ENCODE peak calls at places on chromosome 10, in eight cellular contexts. One of them, this sample, is unnamed.

GRCh38 chr10:132232553-132232949 is 45.8 kb downstream of the DPYSL4 start:
- DNase-seq in naive thymus-derived CD8-positive, alpha-beta T cell: peak
- DNase-seq in iris pigment epithelial cell: no peak
- DNase-seq in cardiac muscle cell: no peak
- DNase-seq in frontal cortex: no peak
- DNase-seq in pulmonary artery endothelial cell: no peak
- DNase-seq in AG04450: no peak
- DNase-seq in NCI-H510A treated with DMSO at 0.1 percent for 48 hours: no peak
- DNase-seq in this sample: no peak

GRCh38 chr10:7410306-7410799 is 481 bp downstream of the SFMBT2 start:
- DNase-seq in pulmonary artery endothelial cell: no peak
- DNase-seq in iris pigment epithelial cell: peak
- DNase-seq in NCI-H510A treated with DMSO at 0.1 percent for 48 hours: no peak
- DNase-seq in frontal cortex: peak
- DNase-seq in cardiac muscle cell: peak
- DNase-seq in AG04450: no peak
- DNase-seq in naive thymus-derived CD8-positive, alpha-beta T cell: peak
- DNase-seq in this sample: no peak

GRCh38 chr10:26737730-26738129 is 40.2 kb downstream of the PDSS1 start:
- DNase-seq in NCI-H510A treated with DMSO at 0.1 percent for 48 hours: no peak
- DNase-seq in iris pigment epithelial cell: peak
- DNase-seq in pulmonary artery endothelial cell: no peak
- DNase-seq in frontal cortex: no peak
- DNase-seq in cardiac muscle cell: peak
- DNase-seq in AG04450: no peak
- DNase-seq in naive thymus-derived CD8-positive, alpha-beta T cell: no peak
- DNase-seq in this sample: peak

GRCh38 chr10:110433740-110434139 is 64.0 kb upstream of the DUSP5 start:
- DNase-seq in iris pigment epithelial cell: no peak
- DNase-seq in cardiac muscle cell: no peak
- DNase-seq in NCI-H510A treated with DMSO at 0.1 percent for 48 hours: no peak
- DNase-seq in pulmonary artery endothelial cell: no peak
- DNase-seq in naive thymus-derived CD8-positive, alpha-beta T cell: no peak
- DNase-seq in AG04450: no peak
- DNase-seq in frontal cortex: no peak
- DNase-seq in this sample: no peak

GRCh38 chr10:110597476-110597875 is 30.0 kb downstream of the SMC3 start:
- DNase-seq in iris pigment epithelial cell: no peak
- DNase-seq in AG04450: no peak
- DNase-seq in cardiac muscle cell: no peak
- DNase-seq in frontal cortex: no peak
- DNase-seq in pulmonary artery endothelial cell: peak
- DNase-seq in naive thymus-derived CD8-positive, alpha-beta T cell: no peak
- DNase-seq in NCI-H510A treated with DMSO at 0.1 percent for 48 hours: no peak
- DNase-seq in this sample: no peak

GRCh38 chr10:125002423-125003145 is 60.7 kb downstream of the ZRANB1 start:
- DNase-seq in cardiac muscle cell: no peak
- DNase-seq in NCI-H510A treated with DMSO at 0.1 percent for 48 hours: no peak
- DNase-seq in frontal cortex: no peak
- DNase-seq in naive thymus-derived CD8-positive, alpha-beta T cell: no peak
- DNase-seq in pulmonary artery endothelial cell: no peak
- DNase-seq in AG04450: no peak
- DNase-seq in iris pigment epithelial cell: no peak
- DNase-seq in this sample: no peak

GRCh38 chr10:119542357-119542989 is at the start of gene RGS10:
- DNase-seq in pulmonary artery endothelial cell: no peak
- DNase-seq in AG04450: no peak
- DNase-seq in naive thymus-derived CD8-positive, alpha-beta T cell: peak
- DNase-seq in NCI-H510A treated with DMSO at 0.1 percent for 48 hours: peak
- DNase-seq in frontal cortex: peak
- DNase-seq in cardiac muscle cell: peak
- DNase-seq in iris pigment epithelial cell: peak
- DNase-seq in this sample: peak

GRCh38 chr10:33067481-33067880 is 109.5 kb upstream of the ITGB1 start:
- DNase-seq in AG04450: no peak
- DNase-seq in naive thymus-derived CD8-positive, alpha-beta T cell: no peak
- DNase-seq in frontal cortex: no peak
- DNase-seq in cardiac muscle cell: peak
- DNase-seq in pulmonary artery endothelial cell: no peak
- DNase-seq in NCI-H510A treated with DMSO at 0.1 percent for 48 hours: no peak
- DNase-seq in iris pigment epithelial cell: peak
- DNase-seq in this sample: peak

GRCh38 chr10:13637303-13637856 is 50.6 kb downstream of the PRPF18 start:
- DNase-seq in naive thymus-derived CD8-positive, alpha-beta T cell: no peak
- DNase-seq in frontal cortex: no peak
- DNase-seq in AG04450: no peak
- DNase-seq in NCI-H510A treated with DMSO at 0.1 percent for 48 hours: no peak
- DNase-seq in pulmonary artery endothelial cell: peak
- DNase-seq in iris pigment epithelial cell: peak
- DNase-seq in cardiac muscle cell: no peak
- DNase-seq in this sample: no peak

GRCh38 chr10:16995867-16996529 is 133.6 kb downstream of the CUBN start:
- DNase-seq in frontal cortex: no peak
- DNase-seq in naive thymus-derived CD8-positive, alpha-beta T cell: no peak
- DNase-seq in AG04450: no peak
- DNase-seq in iris pigment epithelial cell: peak
- DNase-seq in pulmonary artery endothelial cell: peak
- DNase-seq in cardiac muscle cell: peak
- DNase-seq in NCI-H510A treated with DMSO at 0.1 percent for 48 hours: no peak
- DNase-seq in this sample: peak

GRCh38 chr10:102117391-102118159 is 2.6 kb downstream of the LDB1 start:
- DNase-seq in naive thymus-derived CD8-positive, alpha-beta T cell: peak
- DNase-seq in pulmonary artery endothelial cell: no peak
- DNase-seq in iris pigment epithelial cell: peak
- DNase-seq in AG04450: peak
- DNase-seq in cardiac muscle cell: peak
- DNase-seq in NCI-H510A treated with DMSO at 0.1 percent for 48 hours: peak
- DNase-seq in frontal cortex: peak
- DNase-seq in this sample: peak

GRCh38 chr10:12448729-12449391 is 99.5 kb downstream of the CAMK1D start:
- DNase-seq in iris pigment epithelial cell: peak
- DNase-seq in AG04450: peak
- DNase-seq in cardiac muscle cell: peak
- DNase-seq in naive thymus-derived CD8-positive, alpha-beta T cell: peak
- DNase-seq in NCI-H510A treated with DMSO at 0.1 percent for 48 hours: peak
- DNase-seq in pulmonary artery endothelial cell: no peak
- DNase-seq in frontal cortex: no peak
- DNase-seq in this sample: peak

GRCh38 chr10:128927389-128927788 is 539.7 kb upstream of the MGMT start:
- DNase-seq in frontal cortex: no peak
- DNase-seq in cardiac muscle cell: no peak
- DNase-seq in pulmonary artery endothelial cell: no peak
- DNase-seq in naive thymus-derived CD8-positive, alpha-beta T cell: no peak
- DNase-seq in iris pigment epithelial cell: no peak
- DNase-seq in NCI-H510A treated with DMSO at 0.1 percent for 48 hours: no peak
- DNase-seq in AG04450: no peak
- DNase-seq in this sample: no peak

This sample was measured in fibroblast of the aortic adventitia.